ENCODE peak calls at places on chromosomes 3 and 15, in four cellular contexts. R is SHP77; B is naive thymus-derived CD4-positive, alpha-beta T cell; I is H4. N is an unnamed sample.

GRCh38 chr15:66429117-66429516 is 42.4 kb downstream of the MAP2K1 start:
- DNase-seq in R (no peak), B (no peak), I (no peak), N (no peak)

GRCh38 chr3:44439499-44440295 is 37.8 kb downstream of the ZNF445 start:
- DNase-seq in R (no peak), B (peak), I (no peak), N (no peak)

GRCh38 chr3:52400275-52400793 is 44.6 kb downstream of the SEMA3G start:
- DNase-seq in R (no peak), B (no peak), I (no peak), N (no peak)

GRCh38 chr15:31327674-31328424 is 1.2 kb downstream of the KLF13 start:
- DNase-seq in R (peak), B (peak), I (no peak), N (peak)

GRCh38 chr15:80811781-80812180 is 32.6 kb downstream of the CEMIP start:
- DNase-seq in R (peak), B (no peak), I (no peak), N (no peak)

GRCh38 chr3:134640872-134641470 is 9.9 kb downstream of the KY start:
- DNase-seq in R (no peak), B (no peak), I (no peak), N (peak)

GRCh38 chr15:56490461-56490860 is 25.5 kb upstream of the MNS1 start:
- DNase-seq in R (no peak), B (no peak), I (no peak), N (no peak)

GRCh38 chr3:67458406-67458805 is 196.0 kb downstream of the SUCLG2 start:
- DNase-seq in R (no peak), B (no peak), I (no peak), N (no peak)

GRCh38 chr15:71599404-71600225 is 210.7 kb upstream of the NR2E3 start:
- DNase-seq in R (peak), B (no peak), I (no peak), N (no peak)

GRCh38 chr15:64072812-64073211 is 20.8 kb downstream of the CIAO2A start:
- DNase-seq in R (no peak), B (no peak), I (no peak), N (no peak)

GRCh38 chr15:70358871-70359647 is 261.3 kb upstream of the TLE3 start:
- DNase-seq in R (no peak), B (no peak), I (no peak), N (peak)

GRCh38 chr3:37861540-37862051 is at the start of gene CTDSPL:
- DNase-seq in R (no peak), B (peak), I (no peak), N (peak)

GRCh38 chr3:73508330-73508954 is 116.3 kb downstream of the PDZRN3 start:
- DNase-seq in R (peak), B (peak), I (peak), N (peak)

GRCh38 chr3:45952456-45952855 is 9.2 kb downstream of the CXCR6 start:
- DNase-seq in R (no peak), B (no peak), I (no peak), N (no peak)

GRCh38 chr3:73520931-73521461 is 103.7 kb downstream of the PDZRN3 start:
- DNase-seq in R (no peak), B (no peak), I (no peak), N (no peak)

GRCh38 chr3:56831572-56831971 is 29.8 kb upstream of the ARHGEF3 start:
- DNase-seq in R (no peak), B (no peak), I (no peak), N (no peak)

GRCh38 chr3:176755977-176756376 is 441.3 kb downstream of the TBL1XR1 start:
- DNase-seq in R (no peak), B (no peak), I (no peak), N (no peak)

GRCh38 chr15:39096608-39097007 is 484.3 kb upstream of the THBS1 start:
- DNase-seq in R (no peak), B (no peak), I (no peak), N (no peak)

GRCh38 chr15:85581495-85581894 is 201.1 kb downstream of the AKAP13 start:
- DNase-seq in R (no peak), B (peak), I (no peak), N (no peak)

GRCh38 chr3:14151471-14152083 is 26.7 kb downstream of the TMEM43 start:
- DNase-seq in R (no peak), B (no peak), I (no peak), N (no peak)

GRCh38 chr3:622314-622713 is 425.8 kb downstream of the CHL1 start:
- DNase-seq in R (no peak), B (no peak), I (no peak), N (no peak)

GRCh38 chr3:174441588-174442316 is 417.4 kb upstream of the NAALADL2 start:
- DNase-seq in R (peak), B (no peak), I (no peak), N (peak)

GRCh38 chr15:37038716-37039106 is 61.6 kb downstream of the MEIS2 start:
- DNase-seq in R (no peak), B (no peak), I (no peak), N (no peak)

GRCh38 chr15:67916051-67916374 is 76.2 kb upstream of the RNU6-1 start:
- DNase-seq in R (no peak), B (no peak), I (no peak), N (no peak)

GRCh38 chr15:52179278-52180195 is 11.7 kb downstream of the GNB5 start:
- DNase-seq in R (peak), B (peak), I (peak), N (peak)

GRCh38 chr3:125694761-125695294 is 99.5 kb upstream of the OSBPL11 start:
- DNase-seq in R (no peak), B (no peak), I (no peak), N (no peak)

GRCh38 chr15:89416339-89417183 is 79.8 kb downstream of the RHCG start:
- DNase-seq in R (peak), B (peak), I (peak), N (peak)

GRCh38 chr3:107775958-107776357 is 253.2 kb downstream of the BBX start:
- DNase-seq in R (no peak), B (no peak), I (no peak), N (no peak)

GRCh38 chr15:36601497-36601932 is 22.1 kb downstream of the CDIN1 start:
- DNase-seq in R (no peak), B (no peak), I (no peak), N (no peak)

GRCh38 chr3:183515968-183516851 is 39.3 kb downstream of the KLHL6 start:
- DNase-seq in R (no peak), B (peak), I (no peak), N (no peak)

N was measured in neural progenitor cell.